ENCODE peak calls at places on chromosomes 5 and 9, in nine cellular contexts. Y is neural progenitor cell; T is neuronal stem cell; O is brain microvascular endothelial cell; E is substantia nigra; Z is ovary; S is lung; W is CD8-positive, alpha-beta T cell; M is thyroid gland. A is an unnamed sample.

GRCh38 chr9:107251756-107252322 is 31.2 kb upstream of the RAD23B start:
- DNase-seq in Y (no peak), S (no peak), T (no peak), Z (peak), E (no peak), O (peak), W (no peak), M (no peak), A (no peak)

GRCh38 chr9:72185561-72185960 is 36.3 kb downstream of the GDA start:
- DNase-seq in M (no peak), S (no peak), W (no peak), Z (no peak), E (no peak), T (no peak), Y (no peak), O (no peak), A (no peak)

GRCh38 chr5:1208221-1208742 is 6.9 kb downstream of the SLC6A19 start:
- DNase-seq in Z (no peak), E (no peak), O (no peak), S (no peak), Y (no peak), M (no peak), W (no peak), T (no peak), A (no peak)

GRCh38 chr9:74361508-74361907 is 135.6 kb upstream of the RORB start:
- DNase-seq in Y (no peak), Z (no peak), E (no peak), O (no peak), T (no peak), W (no peak), S (no peak), M (no peak), A (no peak)

GRCh38 chr5:113495402-113495801 is 7.1 kb upstream of the MCC start:
- DNase-seq in Y (no peak), M (no peak), O (no peak), Z (no peak), W (no peak), T (no peak), S (no peak), E (no peak), A (no peak)

GRCh38 chr9:134678671-134679443 is 37.3 kb downstream of the COL5A1 start:
- DNase-seq in Z (peak), O (no peak), E (no peak), Y (peak), S (no peak), W (no peak), M (no peak), T (peak), A (peak)

GRCh38 chr5:179163236-179164155 is 103.3 kb downstream of the ZNF354C start:
- DNase-seq in Z (peak), Y (no peak), E (no peak), S (no peak), M (no peak), W (no peak), O (no peak), T (no peak), A (no peak)

GRCh38 chr9:35538361-35539234 is 48.7 kb downstream of the RUSC2 start:
- DNase-seq in Z (peak), M (peak), T (peak), S (no peak), Y (peak), E (peak), O (peak), W (no peak), A (no peak)

GRCh38 chr5:37889612-37890317 is 49.9 kb upstream of the GDNF start:
- DNase-seq in E (no peak), T (no peak), O (peak), Z (no peak), M (no peak), W (no peak), Y (no peak), S (no peak), A (peak)

GRCh38 chr5:159786901-159787691 is 129.2 kb upstream of the ADRA1B start:
- DNase-seq in O (peak), W (no peak), S (peak), E (no peak), M (peak), Y (no peak), Z (peak), T (no peak), A (no peak)

GRCh38 chr9:72888032-72888431 is 64.8 kb downstream of the ALDH1A1 start:
- DNase-seq in T (no peak), E (no peak), Y (no peak), S (no peak), M (no peak), Z (no peak), O (no peak), W (no peak), A (no peak)

GRCh38 chr5:4947899-4948556 is 192.1 kb upstream of the ADAMTS16 start:
- DNase-seq in Z (no peak), T (no peak), E (no peak), S (no peak), Y (no peak), M (no peak), O (no peak), W (no peak), A (no peak)

GRCh38 chr5:1736889-1737711 is 62.5 kb downstream of the MRPL36 start:
- DNase-seq in Z (no peak), Y (no peak), O (no peak), E (no peak), S (no peak), M (no peak), T (no peak), W (peak), A (no peak)

GRCh38 chr5:170076707-170077106 is 29.0 kb upstream of the FOXI1 start:
- DNase-seq in Z (no peak), T (no peak), W (no peak), S (no peak), E (no peak), Y (no peak), M (no peak), O (no peak), A (no peak)

GRCh38 chr5:91224969-91225368 is 158.1 kb downstream of the ARRDC3 start:
- DNase-seq in Y (no peak), Z (no peak), W (no peak), O (no peak), S (no peak), T (no peak), M (no peak), E (no peak), A (no peak)

GRCh38 chr5:112918679-112919078 is 3.3 kb downstream of the REEP5 start:
- DNase-seq in S (no peak), W (no peak), T (no peak), Z (no peak), E (no peak), M (peak), Y (no peak), O (no peak), A (no peak)

GRCh38 chr5:144549580-144549979 is 378.9 kb downstream of the KCTD16 start:
- DNase-seq in Y (no peak), E (peak), Z (no peak), T (no peak), S (peak), M (peak), W (no peak), O (peak), A (no peak)

GRCh38 chr5:81450940-81451339 is 57.0 kb upstream of the ACOT12 start:
- DNase-seq in Z (no peak), W (no peak), Y (no peak), S (no peak), E (no peak), M (no peak), T (no peak), O (no peak), A (no peak)

DNA sequence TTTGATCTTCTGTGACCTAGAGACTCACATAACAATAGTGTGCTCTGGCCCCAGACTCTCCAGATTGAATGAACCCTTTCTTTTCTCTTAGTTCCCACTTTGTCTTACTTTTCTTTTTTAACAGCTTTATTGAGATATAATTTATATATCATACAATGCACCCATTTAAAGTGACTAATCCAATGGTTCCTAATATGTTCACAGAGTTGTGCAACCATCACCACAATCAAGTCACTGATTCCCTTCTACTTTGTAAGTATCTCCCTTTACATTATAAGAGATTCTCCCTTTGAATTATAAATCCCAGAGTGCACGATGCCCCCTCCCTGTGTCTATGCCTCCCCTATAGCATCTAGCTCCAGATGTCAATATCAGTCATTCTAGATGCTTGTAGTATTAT is 172.4 kb downstream of the HINT1 start:
- DNase-seq in M (no peak), S (no peak), W (no peak), O (no peak), Z (no peak), E (no peak), T (no peak), Y (no peak), A (no peak)
- H3K27ac ChIP-seq in M (no peak), S (no peak), W (no peak), O (no peak), Z (no peak), E (no peak), T (no peak), Y (no peak), A (no peak)

DNA sequence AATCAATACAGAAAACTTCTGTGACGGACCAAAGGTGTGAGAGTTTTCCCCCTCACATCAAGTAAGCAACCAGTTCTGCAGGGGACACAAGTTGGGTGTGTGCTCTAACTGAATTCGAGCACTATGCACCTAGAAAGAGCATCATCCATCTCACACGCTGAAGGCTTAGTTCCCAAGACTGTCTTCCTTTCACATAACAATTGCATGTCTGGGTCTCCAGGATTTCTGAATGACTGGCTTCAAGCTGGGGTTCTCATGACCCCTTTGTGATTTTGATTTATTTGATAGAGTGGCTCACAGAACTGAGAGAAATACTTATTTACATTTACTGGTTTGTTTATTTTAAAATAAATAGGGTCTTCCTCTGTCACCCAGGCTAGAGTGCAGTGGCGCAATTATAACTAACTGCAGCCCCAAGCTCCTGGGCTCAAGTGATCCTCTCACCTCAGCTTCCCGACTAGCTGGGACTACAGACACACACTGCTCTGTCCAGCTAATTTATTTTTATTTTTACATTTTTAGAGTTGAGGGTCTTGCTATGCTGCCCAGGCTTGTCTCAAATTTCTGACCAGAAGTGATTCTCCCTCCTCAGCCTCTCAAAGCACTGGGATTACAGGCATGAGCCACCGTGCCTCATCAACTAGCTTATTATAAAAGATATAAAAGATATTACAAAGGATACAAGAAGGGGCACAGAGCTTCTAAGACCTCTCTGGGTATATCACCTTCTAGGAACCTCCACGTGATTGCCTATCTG is 316.7 kb upstream of the CDH12 start:
- DNase-seq in S (no peak), T (no peak), O (no peak), Z (no peak), M (no peak), E (no peak), Y (no peak), W (no peak), A (no peak)
- H3K27ac ChIP-seq in S (no peak), T (no peak), O (no peak), Z (no peak), M (no peak), E (no peak), Y (no peak), W (no peak), A (no peak)

GRCh38 chr5:57839025-57839424 is 356.4 kb upstream of the ACTBL2 start:
- DNase-seq in S (no peak), M (no peak), Z (no peak), O (no peak), Y (no peak), T (no peak), E (no peak), W (no peak), A (no peak)
- H3K27ac ChIP-seq in S (no peak), M (no peak), Z (no peak), O (no peak), Y (no peak), T (no peak), E (no peak), W (no peak), A (no peak)

GRCh38 chr5:141867651-141868050 is 10.6 kb downstream of the PCDH1 start:
- DNase-seq in S (no peak), Z (no peak), W (no peak), E (no peak), M (no peak), O (no peak), Y (no peak), T (no peak), A (no peak)

GRCh38 chr5:141867139-141867538 is 11.1 kb downstream of the PCDH1 start:
- DNase-seq in E (no peak), S (no peak), W (no peak), T (no peak), Z (no peak), Y (no peak), M (no peak), O (no peak), A (no peak)

GRCh38 chr5:141865406-141865805 is 12.8 kb downstream of the PCDH1 start:
- DNase-seq in E (no peak), W (no peak), O (no peak), M (no peak), Z (no peak), T (no peak), Y (no peak), S (no peak), A (no peak)

GRCh38 chr5:141864371-141865370 is 13.5 kb downstream of the PCDH1 start:
- DNase-seq in T (no peak), S (no peak), W (no peak), M (peak), Y (no peak), Z (no peak), E (no peak), O (no peak), A (no peak)

DNA sequence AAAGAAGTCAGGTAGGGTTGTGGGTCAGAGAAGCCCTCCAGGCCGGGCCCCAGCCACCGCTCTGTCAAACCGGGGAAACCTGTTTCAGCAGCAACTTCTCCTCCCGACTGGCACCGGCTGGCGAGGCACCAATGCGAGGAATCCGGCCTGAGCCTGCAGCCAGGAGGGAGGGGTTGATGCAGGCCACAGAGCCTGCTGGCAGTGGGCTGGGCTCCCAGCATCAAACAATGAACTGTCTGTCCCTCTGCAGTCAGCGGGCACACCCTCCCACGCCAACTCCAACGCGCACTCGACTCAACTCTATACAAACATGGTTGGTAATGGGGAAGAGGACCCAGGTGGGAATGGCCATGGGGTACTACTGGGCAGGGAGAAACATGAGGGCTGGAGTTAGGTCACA is 12.1 kb downstream of the PCDH1 start:
- DNase-seq in T (no peak), S (peak), O (no peak), Z (no peak), E (peak), M (peak), Y (no peak), W (no peak), A (no peak)
- H3K27ac ChIP-seq in T (no peak), S (peak), O (no peak), Z (no peak), E (peak), M (peak), Y (no peak), W (no peak), A (no peak)

GRCh38 chr5:181248277-181248676 is 4.6 kb upstream of the RACK1 start:
- DNase-seq in Z (no peak), T (no peak), O (no peak), M (no peak), S (no peak), Y (no peak), W (no peak), E (no peak), A (no peak)

GRCh38 chr5:181246276-181247050 is 2.8 kb upstream of the RACK1 start:
- DNase-seq in Z (peak), T (peak), O (peak), Y (peak), M (peak), E (no peak), W (peak), S (peak), A (peak)

GRCh38 chr5:181243020-181243520 is 636 bp downstream of the RACK1 start:
- DNase-seq in T (no peak), Z (no peak), M (no peak), Y (peak), O (no peak), S (no peak), W (no peak), E (no peak), A (no peak)

GRCh38 chr5:181243521-181244307 is at the start of gene RACK1:
- DNase-seq in M (peak), E (no peak), T (peak), W (peak), Z (peak), Y (peak), O (peak), S (peak), A (peak)

GRCh38 chr5:181245427-181246275 is 1.9 kb upstream of the RACK1 start:
- DNase-seq in W (no peak), M (no peak), S (no peak), Z (no peak), T (no peak), Y (peak), O (no peak), E (no peak), A (no peak)
- H3K27ac ChIP-seq in W (peak), M (peak), S (peak), Z (peak), T (peak), Y (no peak), O (peak), E (peak), A (peak)

GRCh38 chr9:88024896-88025295 is 50.6 kb upstream of the CDK20 start:
- DNase-seq in T (peak), M (no peak), W (no peak), S (no peak), Y (peak), E (no peak), O (no peak), Z (no peak), A (no peak)
- H3K27ac ChIP-seq in T (no peak), M (no peak), W (no peak), S (no peak), Y (peak), E (no peak), O (no peak), Z (no peak), A (no peak)

GRCh38 chr9:114181583-114182409 is 26.5 kb downstream of the COL27A1 start:
- DNase-seq in T (no peak), Y (no peak), S (no peak), W (no peak), Z (peak), E (no peak), O (no peak), M (no peak), A (no peak)

GRCh38 chr9:114184866-114185265 is 29.5 kb downstream of the COL27A1 start:
- DNase-seq in Z (peak), T (no peak), M (no peak), E (no peak), W (no peak), S (no peak), Y (no peak), O (no peak), A (no peak)

GRCh38 chr9:114184071-114184470 is 28.7 kb downstream of the COL27A1 start:
- DNase-seq in O (peak), T (no peak), Y (no peak), W (no peak), M (no peak), S (no peak), E (no peak), Z (peak), A (no peak)

GRCh38 chr9:114180701-114181582 is 25.6 kb downstream of the COL27A1 start:
- DNase-seq in S (no peak), W (no peak), Z (peak), Y (peak), M (no peak), T (no peak), E (no peak), O (no peak), A (no peak)

GRCh38 chr9:114183006-114183405 is 27.7 kb downstream of the COL27A1 start:
- DNase-seq in Y (no peak), E (no peak), S (no peak), Z (peak), M (no peak), W (no peak), T (no peak), O (no peak), A (no peak)
- H3K27ac ChIP-seq in Y (no peak), E (no peak), S (no peak), Z (no peak), M (no peak), W (no peak), T (no peak), O (no peak), A (no peak)

DNA sequence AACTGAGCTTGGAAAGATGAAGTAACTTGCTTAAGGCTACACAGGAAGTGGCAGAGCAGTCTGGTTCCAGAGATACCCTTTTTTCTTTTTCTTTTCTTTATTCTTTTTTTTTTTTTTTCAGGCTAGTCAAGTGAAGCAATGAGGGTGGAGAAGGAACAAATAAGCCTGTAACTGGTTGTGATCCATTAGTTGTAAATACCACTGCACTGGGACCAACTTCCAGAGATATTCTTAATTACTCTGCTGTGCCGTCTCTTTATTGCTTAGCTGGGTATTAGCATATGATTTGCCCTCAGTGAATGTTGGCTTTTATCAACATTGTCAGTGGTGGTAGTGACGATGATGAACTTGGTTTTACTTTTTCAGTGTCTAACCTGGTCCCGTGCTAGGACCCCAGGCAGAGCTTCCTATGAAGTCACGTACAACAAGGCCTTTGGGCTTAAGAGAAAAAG is 26.7 kb downstream of the LNPEP start:
- DNase-seq in T (no peak), Z (no peak), O (no peak), M (no peak), S (no peak), Y (no peak), E (no peak), W (no peak), A (no peak)
- H3K27ac ChIP-seq in T (no peak), Z (no peak), O (peak), M (peak), S (no peak), Y (no peak), E (no peak), W (peak), A (peak)